ENCODE peak calls at places on chromosomes 6 and 20, in seven cellular contexts. Y is HT-29; M is lower lobe of right lung; D is GM13976; Z is activated CD8-positive, alpha-beta memory T cell treated with anti-CD3 and anti-CD28 coated beads for 4 hours; L is pancreas; E is NCI-H774. A is an unnamed sample.

GRCh38 chr20:1457992-1458391 is 8.7 kb downstream of the NSFL1C start:
- DNase-seq in Y (no peak), M (no peak), D (no peak), Z (no peak), L (no peak), E (no peak), A (no peak)

GRCh38 chr6:155408981-155409380 is 46.7 kb downstream of the NOX3 start:
- DNase-seq in Y (no peak), M (no peak), D (no peak), Z (no peak), L (no peak), E (no peak), A (no peak)

GRCh38 chr20:52087471-52087870 is 104.1 kb downstream of the ZFP64 start:
- DNase-seq in Y (no peak), M (no peak), D (no peak), Z (no peak), L (no peak), E (no peak), A (no peak)

GRCh38 chr20:51660741-51661608 is 107.2 kb downstream of the ATP9A start:
- DNase-seq in Y (peak; percentile 50), M (no peak), D (no peak), Z (no peak), L (no peak), E (no peak), A (no peak)

GRCh38 chr20:34980543-34981213 is 25.0 kb downstream of the MYH7B start:
- DNase-seq in Y (peak; percentile 34), M (no peak), D (no peak), Z (no peak), L (peak; percentile 67), E (peak; percentile 16), A (no peak)

GRCh38 chr6:85464722-85465150 is 14.9 kb downstream of the NT5E start:
- DNase-seq in Y (peak; percentile 63), M (no peak), D (no peak), Z (peak; percentile 22), L (no peak), E (no peak), A (no peak)

GRCh38 chr20:46708172-46708860 is 1.1 kb upstream of the SLC2A10 start:
- DNase-seq in Y (peak; percentile 85), M (no peak), D (no peak), Z (no peak), L (peak; percentile 70), E (no peak), A (no peak)

GRCh38 chr20:56229821-56230220 is 18.7 kb upstream of the MC3R start:
- DNase-seq in Y (no peak), M (no peak), D (no peak), Z (no peak), L (no peak), E (no peak), A (no peak)

GRCh38 chr6:124073021-124073420 is 269.4 kb downstream of the NKAIN2 start:
- DNase-seq in Y (no peak), M (no peak), D (no peak), Z (no peak), L (no peak), E (no peak), A (no peak)

GRCh38 chr6:4036581-4036980 is 42.4 kb downstream of the FAM217A start:
- DNase-seq in Y (no peak), M (no peak), D (no peak), Z (no peak), L (no peak), E (no peak), A (no peak)

GRCh38 chr6:29941916-29942274 is 437 bp upstream of the HLA-A start:
- DNase-seq in Y (no peak), M (no peak), D (no peak), Z (no peak), L (no peak), E (no peak), A (no peak)

GRCh38 chr20:13340088-13340487 is 119.0 kb downstream of the ISM1 start:
- DNase-seq in Y (no peak), M (no peak), D (no peak), Z (no peak), L (no peak), E (no peak), A (no peak)

GRCh38 chr6:137099689-137100398 is 55.1 kb upstream of the IL20RA start:
- DNase-seq in Y (no peak), M (no peak), D (peak; percentile 33), Z (no peak), L (no peak), E (no peak), A (no peak)

GRCh38 chr6:35703554-35703953 is 14.8 kb upstream of the FKBP5 start:
- DNase-seq in Y (peak; percentile 35), M (no peak), D (no peak), Z (no peak), L (no peak), E (no peak), A (no peak)

GRCh38 chr6:6942826-6943225 is 164.9 kb upstream of the RREB1 start:
- DNase-seq in Y (no peak), M (peak; percentile 78), D (peak; percentile 56), Z (no peak), L (no peak), E (peak; percentile 85), A (no peak)

GRCh38 chr6:158020811-158021210 is 39.1 kb downstream of the SYNJ2 start:
- DNase-seq in Y (no peak), M (no peak), D (no peak), Z (no peak), L (no peak), E (no peak), A (no peak)

GRCh38 chr6:93721386-93722048 is 302.2 kb upstream of the EPHA7 start:
- DNase-seq in Y (peak; percentile 57), M (no peak), D (no peak), Z (no peak), L (no peak), E (peak; percentile 69), A (peak; percentile 72)

GRCh38 chr6:159212026-159212425 is 42.8 kb downstream of the FNDC1 start:
- DNase-seq in Y (no peak), M (no peak), D (no peak), Z (no peak), L (no peak), E (no peak), A (no peak)

GRCh38 chr6:154112181-154112809 is 73.3 kb downstream of the OPRM1 start:
- DNase-seq in Y (no peak), M (no peak), D (no peak), Z (no peak), L (no peak), E (no peak), A (no peak)

GRCh38 chr20:61807426-61808160 is 258.1 kb downstream of the TAF4 start:
- DNase-seq in Y (no peak), M (peak; percentile 36), D (no peak), Z (no peak), L (no peak), E (peak; percentile 78), A (no peak)

GRCh38 chr20:43583982-43584432 is 6.7 kb upstream of the IFT52 start:
- DNase-seq in Y (no peak), M (peak; percentile 73), D (no peak), Z (no peak), L (peak; percentile 96), E (no peak), A (no peak)

GRCh38 chr6:167835260-167835659 is 8.5 kb downstream of the AFDN start:
- DNase-seq in Y (no peak), M (no peak), D (no peak), Z (no peak), L (no peak), E (no peak), A (no peak)

GRCh38 chr20:54368578-54368977 is 106.8 kb upstream of the DOK5 start:
- DNase-seq in Y (no peak), M (no peak), D (no peak), Z (no peak), L (no peak), E (no peak), A (no peak)

GRCh38 chr20:24468401-24469115 is 871 bp upstream of the SYNDIG1 start:
- DNase-seq in Y (no peak), M (no peak), D (no peak), Z (no peak), L (no peak), E (no peak), A (no peak)

GRCh38 chr6:113723182-113723581 is 134.0 kb upstream of the MARCKS start:
- DNase-seq in Y (no peak), M (no peak), D (no peak), Z (no peak), L (no peak), E (no peak), A (no peak)

GRCh38 chr6:100948381-100949133 is 67.4 kb upstream of the ASCC3 start:
- DNase-seq in Y (no peak), M (no peak), D (no peak), Z (no peak), L (no peak), E (no peak), A (no peak)

GRCh38 chr6:128305228-128305627 is 215.2 kb downstream of the PTPRK start:
- DNase-seq in Y (no peak), M (no peak), D (no peak), Z (no peak), L (no peak), E (no peak), A (no peak)

GRCh38 chr6:32664827-32665362 is 1.6 kb downstream of the HLA-DQB1 start:
- DNase-seq in Y (no peak), M (peak; percentile 85), D (peak; percentile 30), Z (no peak), L (no peak), E (no peak), A (no peak)

GRCh38 chr20:63232235-63233060 is 3.3 kb upstream of the BIRC7 start:
- DNase-seq in Y (peak; percentile 87), M (no peak), D (no peak), Z (no peak), L (peak; percentile 38), E (no peak), A (no peak)

GRCh38 chr6:140979642-140980091 is 1153.1 kb upstream of the GJE1 start:
- DNase-seq in Y (no peak), M (no peak), D (no peak), Z (no peak), L (no peak), E (no peak), A (no peak)

GRCh38 chr6:106770663-106771062 is 141.3 kb downstream of the QRSL1 start:
- DNase-seq in Y (no peak), M (no peak), D (no peak), Z (no peak), L (no peak), E (no peak), A (no peak)

GRCh38 chr6:11097476-11097875 is 3.8 kb downstream of the SMIM13 start:
- DNase-seq in Y (no peak), M (no peak), D (no peak), Z (no peak), L (no peak), E (no peak), A (no peak)

GRCh38 chr20:6590891-6591679 is 176.4 kb upstream of the BMP2 start:
- DNase-seq in Y (peak; percentile 77), M (no peak), D (no peak), Z (no peak), L (no peak), E (no peak), A (no peak)

GRCh38 chr6:42320762-42321161 is 103.1 kb upstream of the MRPS10 start:
- DNase-seq in Y (no peak), M (no peak), D (no peak), Z (no peak), L (no peak), E (no peak), A (no peak)

GRCh38 chr6:11702039-11702795 is 76.4 kb downstream of the ADTRP start:
- DNase-seq in Y (peak; percentile 54), M (no peak), D (no peak), Z (no peak), L (no peak), E (no peak), A (no peak)

GRCh38 chr20:2402271-2402980 is 21.7 kb downstream of the TGM6 start:
- DNase-seq in Y (peak; percentile 47), M (no peak), D (no peak), Z (no peak), L (no peak), E (no peak), A (no peak)

GRCh38 chr6:41445268-41445667 is 100.9 kb upstream of the FOXP4 start:
- DNase-seq in Y (no peak), M (no peak), D (no peak), Z (no peak), L (no peak), E (no peak), A (no peak)

GRCh38 chr6:153790881-153791473 is 248.1 kb upstream of the OPRM1 start:
- DNase-seq in Y (peak; percentile 54), M (no peak), D (no peak), Z (no peak), L (no peak), E (no peak), A (no peak)

A was measured in NCI-H2081 treated with DMSO at 0.1 percent for 48 hours.